ENCODE peak calls at places on chromosome 4, in four cellular contexts. X, F, A and K are unnamed samples.
A peak's percentile ranks its signal among the peaks of the same experiment; 100 is the strongest.

GRCh38 chr4:155632314-155632713 is 34.3 kb upstream of the GUCY1A1 start:
- DNase-seq in X (no peak), F (no peak), A (no peak), K (no peak)

GRCh38 chr4:10121568-10122097 is 5.0 kb upstream of the WDR1 start:
- DNase-seq in X (no peak), F (no peak), A (no peak), K (no peak)

GRCh38 chr4:156764145-156764544 is 207.5 kb downstream of the PDGFC start:
- DNase-seq in X (no peak), F (no peak), A (no peak), K (no peak)

GRCh38 chr4:8605289-8605688 is 12.7 kb downstream of the CPZ start:
- DNase-seq in X (no peak), F (no peak), A (no peak), K (no peak)

GRCh38 chr4:5370286-5370685 is 319.0 kb downstream of the STK32B start:
- DNase-seq in X (no peak), F (no peak), A (no peak), K (no peak)

GRCh38 chr4:13236485-13236884 is 247.7 kb downstream of the RAB28 start:
- DNase-seq in X (no peak), F (no peak), A (no peak), K (no peak)

GRCh38 chr4:46765465-46765864 is 143.6 kb downstream of the COX7B2 start:
- DNase-seq in X (no peak), F (no peak), A (no peak), K (no peak)

GRCh38 chr4:6986067-6986780 is 56.9 kb upstream of the TADA2B start:
- DNase-seq in X (no peak), F (no peak), A (peak; percentile 47), K (peak; percentile 91)

GRCh38 chr4:130043796-130044195 is 947.8 kb downstream of the C4orf33 start:
- DNase-seq in X (no peak), F (no peak), A (no peak), K (no peak)

GRCh38 chr4:123235431-123235830 is 161.2 kb upstream of the SPRY1 start:
- DNase-seq in X (no peak), F (no peak), A (no peak), K (no peak)

GRCh38 chr4:89324671-89325070 is 17.1 kb upstream of the GPRIN3 start:
- DNase-seq in X (no peak), F (peak; percentile 56), A (no peak), K (no peak)

GRCh38 chr4:28490669-28491068 is 1630.0 kb downstream of the STIM2 start:
- DNase-seq in X (no peak), F (no peak), A (no peak), K (no peak)

GRCh38 chr4:8690811-8691775 is 98.5 kb downstream of the CPZ start:
- DNase-seq in X (no peak), F (no peak), A (no peak), K (peak; percentile 31)

GRCh38 chr4:176238157-176238608 is 30.8 kb downstream of the ASB5 start:
- DNase-seq in X (no peak), F (no peak), A (no peak), K (no peak)

GRCh38 chr4:128565565-128566186 is 243.8 kb upstream of the JADE1 start:
- DNase-seq in X (peak; percentile 60), F (peak; percentile 72), A (peak; percentile 39), K (no peak)

GRCh38 chr4:80307774-80308465 is 27.6 kb upstream of the CFAP299 start:
- DNase-seq in X (no peak), F (no peak), A (no peak), K (no peak)

GRCh38 chr4:80305466-80305865 is 30.1 kb upstream of the CFAP299 start:
- DNase-seq in X (no peak), F (no peak), A (no peak), K (no peak)

GRCh38 chr4:80308466-80308822 is 27.1 kb upstream of the CFAP299 start:
- DNase-seq in X (no peak), F (no peak), A (no peak), K (no peak)

GRCh38 chr4:80306255-80306654 is 29.3 kb upstream of the CFAP299 start:
- DNase-seq in X (no peak), F (no peak), A (no peak), K (no peak)

GRCh38 chr4:80307183-80307735 is 28.3 kb upstream of the CFAP299 start:
- DNase-seq in X (no peak), F (no peak), A (no peak), K (no peak)
- H3K4me1 ChIP-seq in X (no peaks in the 10 kb centered on the region), F (no peaks in the 10 kb centered on the region), A (no peaks in the 10 kb centered on the region), K (no peaks in the 10 kb centered on the region)

GRCh38 chr4:98423019-98423418 is 161.8 kb downstream of the RAP1GDS1 start:
- DNase-seq in X (no peak), F (no peak), A (no peak), K (no peak)
- H3K27ac ChIP-seq in X (no peak overlapping the region), F (no peak overlapping the region), A (no peak overlapping the region), K (no peak overlapping the region)

DNA sequence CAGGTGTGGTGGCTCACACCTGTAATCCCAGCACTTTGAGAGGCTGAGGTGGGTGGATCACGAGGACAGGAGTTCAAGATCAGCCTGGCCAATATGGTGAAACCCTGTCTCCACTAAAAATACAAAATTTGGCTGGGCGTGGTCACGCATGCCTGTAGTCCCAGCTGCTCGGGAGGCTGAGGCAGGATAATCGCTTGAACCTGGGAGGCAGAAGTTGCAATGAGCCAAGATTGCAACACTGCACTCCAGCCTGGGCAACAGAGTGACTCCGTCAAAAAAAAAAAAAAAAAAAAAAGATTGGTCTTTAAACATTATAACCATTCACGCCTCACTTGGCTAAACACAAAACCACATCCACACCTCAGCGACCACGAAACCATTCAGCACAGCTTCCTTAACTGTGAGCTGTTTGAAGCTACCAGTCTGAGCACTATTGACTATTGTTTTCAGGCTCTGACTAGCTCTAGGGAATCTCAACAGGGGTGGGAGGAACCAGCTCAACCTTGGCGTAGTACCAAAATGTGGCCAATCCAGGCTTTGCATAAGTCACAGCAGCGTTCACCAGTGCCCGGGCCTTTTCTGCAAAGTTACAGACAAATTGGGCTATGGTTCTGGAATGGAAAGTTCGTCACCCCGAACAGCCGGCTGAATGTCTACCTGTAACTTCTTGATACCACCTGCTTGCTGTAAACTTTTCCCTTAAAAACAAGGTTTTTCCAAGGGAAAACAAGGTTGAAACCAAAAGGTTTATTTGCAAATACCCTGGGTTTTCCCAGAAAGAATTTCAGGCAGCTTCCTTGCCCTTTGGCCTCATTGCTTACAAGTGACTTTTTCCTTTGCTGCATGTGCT is 73.6 kb upstream of the DHX15 start:
- DNase-seq in X (no peak), F (peak; percentile 30), A (peak; percentile 19), K (no peak)
- H3K4me1 ChIP-seq in X (no peaks in the 10 kb centered on the region), F (no peaks in the 10 kb centered on the region), A (no peaks in the 10 kb centered on the region), K (no peaks in the 10 kb centered on the region)

GRCh38 chr4:76801621-76802545 is 96.1 kb downstream of the SOWAHB start:
- DNase-seq in X (no peak), F (no peak), A (peak; percentile 52), K (no peak)

GRCh38 chr4:76802546-76803021 is 95.4 kb downstream of the SOWAHB start:
- DNase-seq in X (no peak), F (no peak), A (no peak), K (no peak)

GRCh38 chr4:76799139-76799538 is 98.8 kb downstream of the SOWAHB start:
- DNase-seq in X (no peak), F (no peak), A (no peak), K (no peak)

GRCh38 chr4:76800902-76801301 is 97.0 kb downstream of the SOWAHB start:
- DNase-seq in X (no peak), F (no peak), A (no peak), K (no peak)

DNA sequence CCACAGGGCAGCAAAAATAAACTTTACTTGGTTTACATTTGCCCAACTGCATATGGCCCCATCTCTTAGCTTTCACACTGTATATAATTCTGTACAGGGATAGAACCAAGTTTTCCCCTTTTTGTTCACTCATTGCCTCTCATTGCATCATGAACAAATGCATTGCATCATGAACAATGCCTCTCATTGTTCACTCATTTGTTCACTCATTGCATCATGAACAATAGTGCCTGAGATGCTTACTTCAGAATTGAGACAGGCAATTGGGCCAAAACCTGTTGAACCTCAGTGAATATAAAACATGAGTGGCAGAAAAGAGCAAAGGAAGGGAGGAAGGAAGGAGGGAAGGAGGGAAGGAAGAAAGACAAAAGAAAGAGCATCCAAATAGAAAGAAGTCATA is 98.2 kb downstream of the SOWAHB start:
- DNase-seq in X (no peak), F (no peak), A (no peak), K (no peak)
- H3K27ac ChIP-seq in X (no peak overlapping the region), F (no peak overlapping the region), A (no peak overlapping the region), K (no peak overlapping the region)

DNA sequence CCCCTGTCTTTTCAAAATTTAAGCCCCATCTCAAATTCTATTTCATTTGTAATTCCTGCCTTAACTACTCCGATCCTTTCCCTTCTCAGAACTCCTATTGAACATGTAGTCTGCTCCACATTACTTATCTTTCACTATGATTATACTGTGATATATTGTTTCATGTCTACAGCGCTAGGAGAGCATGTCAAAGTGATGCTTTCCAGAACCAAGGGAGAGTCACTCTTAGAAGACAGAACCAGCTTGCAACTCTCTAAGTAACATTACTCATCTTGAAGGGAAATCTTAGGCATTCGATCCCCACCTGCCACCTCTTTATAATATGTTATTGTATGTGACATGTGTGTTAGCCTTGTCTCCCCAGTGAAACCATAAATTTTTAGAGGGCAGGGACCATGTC is 10.5 kb downstream of the EXOC1L start:
- DNase-seq in X (no peak), F (no peak), A (no peak), K (no peak)
- H3K4me1 ChIP-seq in X (no peaks in the 10 kb centered on the region), F (no peaks in the 10 kb centered on the region), A (no peaks in the 10 kb centered on the region), K (no peaks in the 10 kb centered on the region)

GRCh38 chr4:54678826-54679225 is 21.1 kb downstream of the KIT start:
- DNase-seq in X (no peak), F (no peak), A (no peak), K (no peak)
- H3K27ac ChIP-seq in X (no peak overlapping the region), F (no peak overlapping the region), A (no peak overlapping the region), K (no peak overlapping the region)

DNA sequence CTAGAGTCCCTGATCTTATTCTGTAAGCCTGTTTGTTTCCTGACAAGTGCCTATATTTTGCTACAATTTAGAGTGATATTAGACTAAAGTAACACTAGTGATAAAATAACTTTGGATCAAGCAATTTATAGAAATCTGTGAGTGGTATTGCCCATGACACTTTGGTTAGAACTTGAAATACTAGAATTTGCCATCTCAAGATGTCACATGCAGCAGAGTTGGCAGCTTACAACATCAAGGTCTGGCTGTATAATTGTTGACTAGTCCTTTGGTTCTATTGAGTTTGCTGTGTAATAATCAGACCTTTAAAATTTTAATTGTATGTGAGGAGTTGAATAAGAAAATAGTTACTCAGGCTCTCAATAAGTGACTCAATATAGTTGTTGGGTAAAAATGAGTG is 167.1 kb downstream of the RAPGEF2 start:
- DNase-seq in X (no peak), F (no peak), A (no peak), K (no peak)
- H3K4me1 ChIP-seq in X (peaks cover 26% of the 10 kb centered on the region), F (no peaks in the 10 kb centered on the region), A (peaks cover 5% of the 10 kb centered on the region), K (no peaks in the 10 kb centered on the region)